ENCODE peak calls at places on chromosomes 1 and 21, in six cellular contexts. Y is SK-N-SH, W is IMR-90, R is A549, B is HepG2, A is GM12878. K is an unnamed sample.
A peak's percentile ranks its signal among the peaks of the same experiment; 100 is the strongest.

GRCh38 chr21:33265664-33266049 is 510 bp upstream of the IL10RB start:
- DNase-seq in Y (no peak), W (peak; percentile 14), R (no peak), B (no peak), A (peak; percentile 68), K (no peak)

GRCh38 chr1:100924212-100924611 is 28.3 kb downstream of the SLC30A7 start:
- DNase-seq in Y (no peak), W (peak; percentile 54), R (no peak), B (no peak), A (no peak), K (no peak)

GRCh38 chr21:45281411-45282282 is 6.0 kb downstream of the POFUT2 start:
- DNase-seq in Y (no peak), W (no peak), R (no peak), B (no peak), A (no peak), K (no peak)

GRCh38 chr1:33696962-33697361 is 166.9 kb upstream of the HMGB4 start:
- DNase-seq in Y (no peak), W (no peak), R (no peak), B (no peak), A (no peak), K (no peak)

GRCh38 chr1:186183219-186183618 is 191.8 kb downstream of the TPR start:
- DNase-seq in Y (no peak), W (peak; percentile 58), R (no peak), B (no peak), A (no peak), K (no peak)

GRCh38 chr21:29034678-29035077 is 10.2 kb downstream of the USP16 start:
- DNase-seq in Y (no peak), W (no peak), R (no peak), B (no peak), A (no peak), K (no peak)

GRCh38 chr1:205370780-205371179 is 14.1 kb upstream of the KLHDC8A start:
- DNase-seq in Y (no peak), W (no peak), R (no peak), B (no peak), A (no peak), K (no peak)

GRCh38 chr1:171210355-171210754 is 25.3 kb downstream of the FMO2 start:
- DNase-seq in Y (no peak), W (no peak), R (no peak), B (no peak), A (no peak), K (no peak)

GRCh38 chr1:98677288-98677687 is 15.8 kb downstream of the SNX7 start:
- DNase-seq in Y (no peak), W (peak; percentile 85), R (no peak), B (no peak), A (no peak), K (no peak)

GRCh38 chr1:192439373-192440025 is 122.7 kb downstream of the RGS21 start:
- DNase-seq in Y (no peak), W (peak; percentile 95), R (peak; percentile 58), B (peak; percentile 5), A (no peak), K (no peak)

GRCh38 chr1:6962956-6963915 is 178.0 kb downstream of the CAMTA1 start:
- DNase-seq in Y (peak; percentile 69), W (no peak), R (peak; percentile 86), B (no peak), A (peak; percentile 24), K (peak; percentile 93)

GRCh38 chr21:29601072-29601471 is 302.4 kb downstream of the BACH1 start:
- DNase-seq in Y (no peak), W (no peak), R (no peak), B (no peak), A (no peak), K (no peak)

GRCh38 chr1:181425566-181425965 is 57.8 kb upstream of the CACNA1E start:
- DNase-seq in Y (no peak), W (no peak), R (no peak), B (no peak), A (no peak), K (no peak)

GRCh38 chr1:212638419-212639151 is 30.0 kb downstream of the ATF3 start:
- DNase-seq in Y (peak; percentile 41), W (peak; percentile 76), R (no peak), B (no peak), A (no peak), K (no peak)

GRCh38 chr1:26285366-26286063 is 5.6 kb downstream of the SH3BGRL3 start:
- DNase-seq in Y (peak; percentile 74), W (no peak), R (peak; percentile 56), B (peak; percentile 73), A (no peak), K (peak; percentile 70)

GRCh38 chr1:39082140-39082799 is 56.1 kb downstream of the NDUFS5 start:
- DNase-seq in Y (no peak), W (no peak), R (no peak), B (no peak), A (no peak), K (no peak)

GRCh38 chr1:118783095-118783758 is 204.9 kb downstream of the TBX15 start:
- DNase-seq in Y (no peak), W (no peak), R (no peak), B (no peak), A (no peak), K (no peak)

GRCh38 chr1:46202975-46203737 is at the start of gene LURAP1:
- DNase-seq in Y (peak; percentile 84), W (peak; percentile 72), R (no peak), B (no peak), A (no peak), K (peak; percentile 81)

GRCh38 chr1:29201595-29202051 is 19.9 kb upstream of the SRSF4 start:
- DNase-seq in Y (no peak), W (no peak), R (no peak), B (no peak), A (no peak), K (no peak)

GRCh38 chr1:53176452-53177344 is 19.9 kb upstream of the CPT2 start:
- DNase-seq in Y (peak; percentile 58), W (peak; percentile 59), R (no peak), B (no peak), A (no peak), K (no peak)

GRCh38 chr1:11194407-11195176 is 5.4 kb downstream of the ANGPTL7 start:
- DNase-seq in Y (no peak), W (no peak), R (no peak), B (no peak), A (no peak), K (no peak)

DNA sequence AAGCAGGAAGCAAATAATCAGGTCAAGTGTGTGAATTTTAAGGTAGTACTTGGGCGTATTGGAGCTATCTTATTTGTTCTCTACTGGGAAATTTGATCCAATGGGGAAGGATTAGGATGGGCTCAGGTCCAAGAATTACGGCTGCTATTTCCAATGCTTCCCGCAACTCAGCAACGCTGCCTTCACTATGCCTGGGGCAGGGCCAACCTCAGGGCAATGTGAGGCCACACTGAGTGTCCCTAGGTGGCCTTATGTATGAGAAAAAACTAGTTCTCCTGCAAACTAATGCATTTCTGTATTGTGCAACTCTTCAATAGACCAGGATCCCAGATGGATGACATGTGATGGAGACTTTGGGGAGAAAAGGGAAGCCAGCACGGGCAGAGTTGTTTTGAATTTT is 168.2 kb downstream of the DUSP10 start:
- DNase-seq in Y (no peak), W (no peak), R (no peak), B (no peak), A (no peak), K (no peak)
- TF ChIP-seq SMC3 in Y (no peak), W (no peak), R (no peak), B (no peak), A (no peak), K (no peak)

GRCh38 chr1:103416681-103417318 is 108.7 kb upstream of the RNPC3 start:
- DNase-seq in Y (no peak), W (peak; percentile 1), R (no peak), B (no peak), A (no peak), K (no peak)
- TF ChIP-seq SMC3 in Y (no peak), W (no peak), R (no peak), B (no peak), A (no peak), K (no peak)

DNA sequence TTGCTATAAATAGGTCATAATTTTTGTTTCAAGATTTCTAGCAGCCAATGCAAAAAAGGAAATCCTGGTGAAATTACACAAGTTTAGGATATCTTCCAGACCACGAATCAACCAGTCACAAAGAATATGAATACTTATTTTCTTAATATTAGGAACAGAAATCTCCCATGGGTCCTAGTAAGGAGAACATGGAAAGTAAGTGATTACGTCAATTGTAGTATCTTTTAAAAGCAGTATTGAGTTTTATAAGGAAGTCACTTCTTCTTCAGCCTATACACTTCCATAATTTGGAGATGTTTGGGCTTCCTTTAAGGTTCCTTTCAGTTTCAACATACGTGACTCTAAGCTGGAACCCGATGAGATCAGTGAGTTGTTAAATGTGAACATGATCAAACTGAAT is 534.5 kb downstream of the USP25 start:
- DNase-seq in Y (no peak), W (no peak), R (no peak), B (no peak), A (no peak), K (no peak)
- TF ChIP-seq SMC3 in Y (no peak), W (no peak), R (no peak), B (no peak), A (no peak), K (no peak)

GRCh38 chr1:160362168-160362941 is 4.5 kb upstream of the NHLH1 start:
- DNase-seq in Y (no peak), W (no peak), R (no peak), B (no peak), A (no peak), K (peak; percentile 78)
- TF ChIP-seq SMC3 in Y (no peak), W (no peak), R (no peak), B (no peak), A (no peak), K (no peak)

GRCh38 chr1:37841652-37842051 is 17.7 kb downstream of the MTF1 start:
- DNase-seq in Y (no peak), W (no peak), R (no peak), B (no peak), A (no peak), K (no peak)
- TF ChIP-seq SMC3 in Y (no peak), W (no peak), R (no peak), B (no peak), A (no peak), K (no peak)

DNA sequence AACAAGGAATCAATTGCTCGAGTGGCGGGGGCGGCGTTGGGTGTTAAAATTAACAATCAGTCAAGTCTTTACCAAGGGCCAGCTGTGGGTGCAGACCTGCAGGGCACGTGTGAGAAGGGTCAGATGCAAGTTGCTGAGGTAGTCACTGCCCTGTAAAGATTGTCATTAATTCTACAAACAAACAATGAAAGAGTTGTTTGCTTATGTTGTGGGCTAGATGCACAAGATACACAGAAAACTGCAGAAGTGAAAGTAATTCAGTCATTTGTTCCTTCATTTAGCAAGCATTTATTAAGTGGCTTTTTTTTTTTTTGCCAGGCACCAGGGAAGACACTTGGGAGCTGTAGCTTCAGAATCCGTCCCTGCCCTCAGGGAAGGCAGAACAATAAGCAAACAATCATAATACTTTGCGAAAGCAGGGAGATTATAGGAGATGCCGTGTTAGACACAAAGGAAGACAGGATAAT is 79.5 kb downstream of the NR5A2 start:
- DNase-seq in Y (no peak), W (no peak), R (no peak), B (no peak), A (no peak), K (no peak)
- TF ChIP-seq SMC3 in Y (no peak), W (no peak), R (no peak), B (no peak), A (no peak), K (no peak)

K was measured in K562.